ENCODE peak calls at places on chromosomes 13 and 19, in seven cellular contexts. D is left ventricle myocardium inferior, P is endodermal cell, K is adrenal gland, O is AG04449, Z is Caco-2, N is tibial artery. U is an unnamed sample.

GRCh38 chr13:63938851-63939250 is 2523.2 kb upstream of the PCDH20 start:
- DNase-seq in N (no peak), P (no peak), Z (no peak), O (no peak), K (no peak), D (no peak), U (no peak)

GRCh38 chr19:13965926-13966683 is 13.8 kb downstream of the DCAF15 start:
- DNase-seq in D (no peak), N (no peak), K (no peak), Z (no peak), P (peak), O (no peak), U (no peak)

GRCh38 chr13:30021611-30022010 is 171.2 kb upstream of the UBL3 start:
- DNase-seq in D (no peak), N (no peak), K (no peak), Z (no peak), P (no peak), O (no peak), U (no peak)

GRCh38 chr13:73216381-73216831 is 157.6 kb downstream of the KLF5 start:
- DNase-seq in N (no peak), D (no peak), K (no peak), P (no peak), Z (peak), O (peak), U (no peak)

GRCh38 chr19:956747-957451 is 27.2 kb upstream of the WDR18 start:
- DNase-seq in O (no peak), K (no peak), P (peak), Z (peak), D (no peak), N (no peak), U (no peak)

GRCh38 chr13:92379371-92379770 is 847.2 kb upstream of the GPC6 start:
- DNase-seq in Z (no peak), N (no peak), D (no peak), K (no peak), O (no peak), P (no peak), U (no peak)

GRCh38 chr13:47220453-47221150 is 323.7 kb upstream of the HTR2A start:
- DNase-seq in O (no peak), Z (no peak), K (no peak), N (no peak), P (no peak), D (no peak), U (no peak)

GRCh38 chr13:60267498-60268202 is 103.9 kb upstream of the DIAPH3 start:
- DNase-seq in D (no peak), N (no peak), P (peak), K (no peak), Z (peak), O (no peak), U (no peak)

GRCh38 chr13:19050901-19051300 is 130.7 kb downstream of the TUBA3C start:
- DNase-seq in K (no peak), Z (no peak), P (no peak), N (no peak), D (no peak), O (no peak), U (no peak)

GRCh38 chr13:19052931-19053330 is 128.7 kb downstream of the TUBA3C start:
- DNase-seq in K (no peak), N (no peak), Z (no peak), O (no peak), D (no peak), P (no peak), U (no peak)

GRCh38 chr13:19052180-19052579 is 129.4 kb downstream of the TUBA3C start:
- DNase-seq in Z (no peak), N (no peak), K (no peak), P (no peak), O (no peak), D (no peak), U (no peak)

GRCh38 chr13:19055611-19056010 is 126.0 kb downstream of the TUBA3C start:
- DNase-seq in O (no peak), K (no peak), N (no peak), D (no peak), P (no peak), Z (no peak), U (no peak)

GRCh38 chr13:19053561-19053960 is 128.1 kb downstream of the TUBA3C start:
- DNase-seq in O (no peak), N (no peak), D (no peak), Z (no peak), K (no peak), P (no peak), U (no peak)
- TF ChIP-seq CTCF in O (no peak), N (no peak), D (no peak), Z (no peak), K (no peak), P (no peak), U (no peak)

DNA sequence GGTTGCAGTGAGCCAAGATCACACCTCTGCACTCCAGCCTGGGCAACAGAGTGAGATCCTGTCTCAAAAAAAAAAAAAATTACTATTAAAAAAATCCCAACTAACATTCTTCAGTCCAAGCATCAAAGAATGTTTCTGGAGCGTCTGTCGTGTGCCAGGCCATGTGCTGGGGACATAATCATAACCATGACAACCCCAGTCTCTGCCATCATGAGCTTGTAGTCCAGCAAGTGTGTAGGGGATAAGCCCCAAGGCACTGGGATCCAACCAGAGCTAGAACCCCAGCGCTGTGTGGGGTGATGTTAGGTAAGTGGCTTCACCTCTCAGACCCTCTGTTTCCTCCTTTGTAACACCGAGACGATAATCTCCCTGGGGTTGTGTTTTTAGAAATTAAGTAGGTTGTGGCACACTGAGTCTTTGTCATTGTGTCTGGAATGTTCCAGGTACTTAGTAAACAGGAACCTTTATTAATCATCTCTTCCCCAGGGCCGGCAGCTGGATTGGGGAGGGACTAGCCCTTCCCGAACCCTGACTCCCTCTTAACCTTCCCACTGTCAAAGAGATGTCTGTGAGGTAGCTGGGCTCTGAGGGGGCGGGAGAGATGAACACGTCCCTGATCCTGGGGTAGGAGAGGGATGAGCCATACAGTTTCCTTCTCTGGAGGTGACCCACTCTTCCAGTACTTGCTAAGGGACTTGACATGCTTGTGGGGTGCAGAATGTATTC is 5.2 kb downstream of the ITPKC start:
- DNase-seq in P (no peak), N (no peak), Z (no peak), K (no peak), D (no peak), O (no peak), U (no peak)
- H3K4me3 ChIP-seq in P (no peak), N (peak), Z (no peak), K (peak), D (peak), O (no peak), U (no peak)

GRCh38 chr13:48749699-48750473 is 96.2 kb downstream of the CYSLTR2 start:
- DNase-seq in N (peak), Z (peak), O (peak), P (peak), K (peak), D (peak), U (peak)

GRCh38 chr13:48746816-48747215 is 93.1 kb downstream of the CYSLTR2 start:
- DNase-seq in N (no peak), P (no peak), Z (no peak), D (no peak), O (no peak), K (no peak), U (no peak)

GRCh38 chr13:48749144-48749543 is 95.4 kb downstream of the CYSLTR2 start:
- DNase-seq in N (no peak), P (no peak), K (no peak), O (no peak), Z (no peak), D (no peak), U (no peak)

GRCh38 chr13:48748681-48749080 is 95.0 kb downstream of the CYSLTR2 start:
- DNase-seq in D (no peak), Z (no peak), N (no peak), P (no peak), O (no peak), K (no peak), U (no peak)

GRCh38 chr13:48750588-48751383 is 97.1 kb downstream of the CYSLTR2 start:
- DNase-seq in D (peak), K (peak), N (peak), O (no peak), P (no peak), Z (no peak), U (no peak)
- TF ChIP-seq CTCF in D (peak), K (peak), N (no peak), O (no peak), P (no peak), Z (no peak), U (no peak)

GRCh38 chr19:47540748-47541147 is 25.9 kb upstream of the NAPA start:
- DNase-seq in N (no peak), Z (peak), O (no peak), D (no peak), K (no peak), P (no peak), U (peak)

GRCh38 chr19:47544075-47544474 is 28.9 kb downstream of the ZNF541 start:
- DNase-seq in K (no peak), Z (no peak), O (no peak), D (no peak), P (no peak), N (no peak), U (no peak)

GRCh38 chr19:47539747-47540311 is 25.0 kb upstream of the NAPA start:
- DNase-seq in P (no peak), K (no peak), N (no peak), O (no peak), D (no peak), Z (no peak), U (no peak)

GRCh38 chr19:47541507-47541906 is 26.6 kb upstream of the NAPA start:
- DNase-seq in P (no peak), K (no peak), Z (no peak), O (no peak), N (no peak), D (no peak), U (no peak)

DNA sequence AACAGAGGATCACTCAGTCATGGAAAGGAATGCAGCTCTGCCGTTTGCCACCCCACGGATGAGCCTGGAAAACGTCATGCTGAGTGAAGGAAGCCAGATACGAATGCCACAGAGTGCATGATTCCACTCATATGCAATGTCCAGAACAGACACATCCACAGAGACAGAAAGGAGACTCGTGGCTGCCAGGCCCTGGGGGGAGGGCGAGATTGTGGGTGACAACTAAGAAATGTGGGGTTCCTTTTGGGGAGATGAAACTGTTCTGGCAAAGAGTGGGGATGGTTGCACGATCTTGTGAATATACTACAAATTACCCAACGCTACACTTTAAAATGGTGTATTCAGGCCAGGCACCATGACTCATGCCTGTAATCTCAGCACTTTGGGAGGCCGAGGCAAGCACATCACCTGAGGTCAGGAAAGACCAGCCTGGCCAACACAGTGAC is 27.2 kb upstream of the NAPA start:
- DNase-seq in D (no peak), Z (no peak), P (no peak), K (no peak), N (no peak), O (no peak), U (no peak)
- H3K4me3 ChIP-seq in D (no peak), Z (no peak), P (no peak), K (no peak), N (no peak), O (no peak), U (no peak)

GRCh38 chr19:46373573-46374359 is 26.9 kb downstream of the PPP5C start:
- DNase-seq in N (no peak), D (peak), K (no peak), O (no peak), P (peak), Z (peak), U (no peak)
- TF ChIP-seq CTCF in N (no peak), D (no peak), K (no peak), O (no peak), P (peak), Z (no peak), U (no peak)

GRCh38 chr19:5955638-5955935 is 22.4 kb downstream of the RANBP3 start:
- DNase-seq in Z (no peak), O (no peak), D (no peak), N (no peak), P (no peak), K (no peak), U (no peak)

GRCh38 chr19:5952193-5953033 is 25.5 kb downstream of the RANBP3 start:
- DNase-seq in D (no peak), N (no peak), P (no peak), O (no peak), Z (no peak), K (no peak), U (no peak)

GRCh38 chr19:5954293-5954692 is 23.6 kb downstream of the RANBP3 start:
- DNase-seq in N (no peak), P (no peak), O (no peak), K (no peak), D (no peak), Z (no peak), U (no peak)

GRCh38 chr19:5953034-5953589 is 24.8 kb downstream of the RANBP3 start:
- DNase-seq in O (no peak), P (no peak), D (no peak), N (no peak), Z (no peak), K (no peak), U (no peak)

DNA sequence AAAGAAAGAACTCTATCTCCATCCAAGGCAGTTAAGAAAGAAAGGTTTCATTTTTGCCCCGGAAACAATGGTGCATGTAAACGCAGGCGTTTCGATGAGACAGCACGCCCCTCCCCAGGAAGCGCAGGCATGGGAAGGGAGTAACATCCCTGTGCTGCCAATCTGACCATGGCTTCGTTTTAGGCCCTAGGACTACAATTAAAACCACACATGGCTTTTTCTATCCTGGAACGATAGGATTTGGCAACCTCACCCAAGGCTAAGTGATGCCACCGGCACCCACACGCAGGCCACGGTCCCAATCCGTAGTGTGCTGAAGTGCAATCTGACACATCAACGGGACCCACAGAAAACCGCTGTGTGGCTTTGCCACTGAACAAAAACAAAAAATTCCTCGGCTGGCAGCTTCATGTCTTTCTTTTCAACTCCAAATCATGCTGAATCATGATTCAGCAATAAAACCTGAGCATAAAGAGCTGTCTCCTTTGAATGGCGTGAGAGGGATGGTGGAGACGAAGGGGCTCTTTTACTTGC is 24.2 kb downstream of the RANBP3 start:
- DNase-seq in Z (no peak), D (no peak), K (peak), N (no peak), O (no peak), P (no peak), U (no peak)
- H3K4me3 ChIP-seq in Z (no peak), D (peak), K (no peak), N (no peak), O (no peak), P (no peak), U (no peak)

DNA sequence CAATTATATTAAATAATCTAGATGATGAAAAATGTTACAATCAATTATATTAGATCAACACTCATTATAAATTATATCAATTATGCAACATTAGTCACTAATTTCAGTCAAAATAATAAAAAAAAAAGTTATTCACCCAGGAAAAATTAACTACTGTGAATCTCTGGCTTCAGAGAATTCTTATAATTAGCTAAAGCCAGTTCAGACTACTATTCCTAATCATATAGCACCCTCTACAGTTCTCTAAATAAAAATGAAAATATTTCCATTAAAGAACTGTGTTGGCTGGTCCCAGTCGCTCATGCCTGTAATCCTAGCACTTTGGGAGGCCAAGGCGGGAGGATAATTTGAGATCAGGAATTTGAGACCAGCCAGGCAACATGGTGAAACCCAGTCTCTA is 33.0 kb downstream of the XPO4 start:
- DNase-seq in N (no peak), K (no peak), P (no peak), O (no peak), D (no peak), Z (no peak), U (no peak)
- TF ChIP-seq CTCF in N (no peak), K (no peak), P (peak), O (no peak), D (peak), Z (no peak), U (no peak)

GRCh38 chr13:25753976-25754375 is 297.8 kb downstream of the SHISA2 start:
- DNase-seq in O (no peak), K (no peak), D (no peak), N (no peak), P (no peak), Z (no peak), U (no peak)

GRCh38 chr13:25756251-25756650 is 295.6 kb downstream of the SHISA2 start:
- DNase-seq in P (no peak), Z (no peak), O (no peak), N (no peak), D (no peak), K (no peak), U (no peak)

GRCh38 chr13:25756916-25757315 is 294.9 kb downstream of the SHISA2 start:
- DNase-seq in K (no peak), O (no peak), P (peak), D (no peak), Z (no peak), N (no peak), U (no peak)

DNA sequence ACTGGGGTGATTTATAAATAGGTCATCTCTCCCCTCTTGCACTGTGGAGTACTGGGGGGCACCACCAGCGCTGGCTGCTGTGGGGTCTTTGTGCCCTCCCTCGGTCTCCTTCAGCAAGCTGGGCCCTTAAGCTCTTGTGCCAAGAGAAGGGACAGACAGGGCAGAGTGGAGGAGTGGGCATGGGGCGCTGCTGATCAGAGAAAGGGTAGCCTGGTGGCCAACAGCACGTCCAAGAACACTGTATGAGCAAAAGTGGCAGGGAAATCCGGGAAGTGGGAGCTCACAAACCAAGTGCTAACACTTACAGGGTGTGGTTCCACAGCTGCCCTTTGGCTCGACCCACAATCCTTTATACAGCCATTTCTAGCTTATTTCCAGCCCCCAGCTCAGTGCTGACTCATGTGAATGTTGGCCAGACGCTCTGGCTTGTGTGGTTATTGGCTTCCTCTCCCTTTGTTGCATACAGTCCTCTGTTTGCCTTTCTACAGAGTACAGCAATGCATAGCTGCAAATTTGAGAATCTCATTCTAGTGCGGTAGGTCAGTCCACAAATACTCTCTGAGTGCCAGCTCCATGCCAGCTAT is 298.8 kb downstream of the SHISA2 start:
- DNase-seq in O (no peak), P (no peak), Z (no peak), K (no peak), N (peak), D (peak), U (no peak)
- H3K4me3 ChIP-seq in O (no peak), P (no peak), Z (no peak), K (no peak), N (no peak), D (no peak), U (no peak)

GRCh38 chr19:29259153-29259552 is 46.2 kb upstream of the UQCRFS1 start:
- DNase-seq in K (no peak), N (no peak), O (no peak), P (peak), Z (peak), D (no peak), U (peak)

GRCh38 chr19:29262085-29262484 is 49.1 kb upstream of the UQCRFS1 start:
- DNase-seq in O (no peak), D (no peak), Z (no peak), N (no peak), P (no peak), K (no peak), U (no peak)

GRCh38 chr19:29263305-29264080 is 50.5 kb upstream of the UQCRFS1 start:
- DNase-seq in Z (peak), O (no peak), N (peak), K (peak), D (peak), P (peak), U (peak)

GRCh38 chr19:29259867-29260281 is 46.9 kb upstream of the UQCRFS1 start:
- DNase-seq in O (no peak), K (no peak), Z (no peak), N (no peak), D (no peak), P (no peak), U (no peak)

DNA sequence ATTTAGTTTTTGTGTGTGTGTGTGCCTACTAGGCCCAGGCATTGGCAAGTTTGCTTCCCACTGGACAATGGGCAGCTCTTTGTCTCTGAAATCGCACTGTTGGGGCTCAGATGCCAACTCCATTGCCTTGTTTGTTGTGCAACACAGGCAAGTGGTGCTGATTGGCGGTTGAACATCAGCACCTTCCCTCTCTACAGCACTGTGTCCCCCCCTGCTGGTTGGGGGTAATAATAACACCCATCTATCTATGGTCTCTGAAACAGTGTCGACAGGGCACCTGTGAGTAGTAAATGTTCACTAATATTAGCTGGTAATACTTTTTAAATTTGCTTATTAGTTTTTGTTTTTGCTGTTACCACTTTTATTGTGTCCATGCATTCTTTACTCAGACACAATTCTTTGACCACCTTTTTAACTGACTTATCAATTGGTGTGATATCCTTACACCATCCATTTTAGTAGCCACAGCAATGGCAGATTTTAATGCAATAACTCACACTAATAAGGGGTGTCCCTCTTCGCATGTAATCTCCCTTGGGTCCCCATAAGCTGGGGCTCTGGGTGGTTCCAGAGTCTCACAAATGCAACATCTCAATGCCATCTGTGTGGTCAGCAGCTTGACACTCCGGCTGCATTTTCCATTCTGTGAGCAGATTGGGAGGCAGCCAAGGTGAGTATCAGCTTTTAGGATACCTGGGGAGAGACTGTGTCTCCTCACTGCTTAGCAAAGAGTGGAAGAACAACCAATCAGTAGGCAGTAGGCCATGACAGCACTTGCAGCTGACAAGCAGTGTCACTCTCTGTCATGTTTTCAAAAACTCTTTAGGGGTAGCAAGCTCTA is 47.7 kb upstream of the UQCRFS1 start:
- DNase-seq in K (peak), O (no peak), P (peak), D (no peak), Z (peak), N (no peak), U (peak)
- TF ChIP-seq CTCF in K (peak), O (peak), P (peak), D (peak), Z (peak), N (no peak), U (peak)

U was measured in GM12865.